ENCODE peak calls at places on chromosomes 7 and 10, in six cellular contexts. One of them, this sample, is unnamed.
A peak's percentile ranks its signal among the peaks of the same experiment; 100 is the strongest.

GRCh38 chr7:107810626-107811025 is 7.6 kb upstream of the SLC26A3 start:
- DNase-seq in A549: no peak
- DNase-seq in HepG2: no peak
- DNase-seq in K562: no peak
- DNase-seq in GM12878: no peak
- DNase-seq in endothelial cell of umbilical vein: no peak
- DNase-seq in this sample: no peak

GRCh38 chr7:39465055-39465929 is 100.9 kb upstream of the YAE1 start:
- DNase-seq in A549: peak; percentile 79
- DNase-seq in HepG2: peak; percentile 62
- DNase-seq in K562: peak; percentile 56
- DNase-seq in GM12878: peak; percentile 17
- DNase-seq in endothelial cell of umbilical vein: peak; percentile 26
- DNase-seq in this sample: peak; percentile 63

GRCh38 chr10:30502266-30503058 is 68.5 kb downstream of the MAP3K8 start:
- DNase-seq in A549: no peak
- DNase-seq in HepG2: no peak
- DNase-seq in K562: peak; percentile 64
- DNase-seq in GM12878: no peak
- DNase-seq in endothelial cell of umbilical vein: no peak
- DNase-seq in this sample: peak; percentile 75

GRCh38 chr10:122263971-122264370 is 7.1 kb upstream of the BTBD16 start:
- DNase-seq in A549: peak; percentile 24
- DNase-seq in HepG2: peak; percentile 69
- DNase-seq in K562: no peak
- DNase-seq in GM12878: no peak
- DNase-seq in endothelial cell of umbilical vein: no peak
- DNase-seq in this sample: no peak

GRCh38 chr10:48390933-48391845 is 84.7 kb downstream of the MAPK8 start:
- DNase-seq in A549: no peak
- DNase-seq in HepG2: no peak
- DNase-seq in K562: no peak
- DNase-seq in GM12878: peak; percentile 24
- DNase-seq in endothelial cell of umbilical vein: peak; percentile 91
- DNase-seq in this sample: no peak

GRCh38 chr7:41003031-41003925 is 699.6 kb downstream of the INHBA start:
- DNase-seq in A549: peak; percentile 49
- DNase-seq in HepG2: peak; percentile 28
- DNase-seq in K562: peak; percentile 41
- DNase-seq in GM12878: peak; percentile 3
- DNase-seq in endothelial cell of umbilical vein: peak; percentile 80
- DNase-seq in this sample: peak; percentile 73

GRCh38 chr7:100686822-100687211 is 7.2 kb downstream of the GIGYF1 start:
- DNase-seq in A549: no peak
- DNase-seq in HepG2: no peak
- DNase-seq in K562: no peak
- DNase-seq in GM12878: no peak
- DNase-seq in endothelial cell of umbilical vein: no peak
- DNase-seq in this sample: no peak

GRCh38 chr7:5525271-5526189 is 101.9 kb upstream of the TNRC18 start:
- DNase-seq in A549: peak; percentile 74
- DNase-seq in HepG2: peak; percentile 39
- DNase-seq in K562: no peak
- DNase-seq in GM12878: peak; percentile 63
- DNase-seq in endothelial cell of umbilical vein: peak; percentile 29
- DNase-seq in this sample: peak; percentile 69

GRCh38 chr10:3277566-3277965 is 105.0 kb upstream of the PITRM1 start:
- DNase-seq in A549: no peak
- DNase-seq in HepG2: no peak
- DNase-seq in K562: no peak
- DNase-seq in GM12878: no peak
- DNase-seq in endothelial cell of umbilical vein: no peak
- DNase-seq in this sample: no peak

GRCh38 chr7:33062023-33062781 is at the start of gene NT5C3A:
- DNase-seq in A549: no peak
- DNase-seq in HepG2: no peak
- DNase-seq in K562: peak; percentile 58
- DNase-seq in GM12878: no peak
- DNase-seq in endothelial cell of umbilical vein: peak; percentile 48
- DNase-seq in this sample: peak; percentile 70

GRCh38 chr7:55963584-55964168 is 709 bp upstream of the NIPSNAP2 start:
- DNase-seq in A549: no peak
- DNase-seq in HepG2: no peak
- DNase-seq in K562: no peak
- DNase-seq in GM12878: no peak
- DNase-seq in endothelial cell of umbilical vein: no peak
- DNase-seq in this sample: no peak

GRCh38 chr7:13447637-13448036 is 541.8 kb downstream of the ETV1 start:
- DNase-seq in A549: no peak
- DNase-seq in HepG2: no peak
- DNase-seq in K562: no peak
- DNase-seq in GM12878: no peak
- DNase-seq in endothelial cell of umbilical vein: no peak
- DNase-seq in this sample: no peak

GRCh38 chr7:28037220-28038010 is 143.2 kb downstream of the JAZF1 start:
- DNase-seq in A549: peak; percentile 95
- DNase-seq in HepG2: peak; percentile 56
- DNase-seq in K562: peak; percentile 50
- DNase-seq in GM12878: peak; percentile 55
- DNase-seq in endothelial cell of umbilical vein: peak; percentile 95
- DNase-seq in this sample: peak; percentile 88

GRCh38 chr7:4791738-4792536 is 16.5 kb downstream of the AP5Z1 start:
- DNase-seq in A549: peak; percentile 64
- DNase-seq in HepG2: peak; percentile 23
- DNase-seq in K562: peak; percentile 89
- DNase-seq in GM12878: no peak
- DNase-seq in endothelial cell of umbilical vein: peak; percentile 51
- DNase-seq in this sample: peak; percentile 50

GRCh38 chr7:6652446-6653011 is 15.4 kb downstream of the ZNF316 start:
- DNase-seq in A549: no peak
- DNase-seq in HepG2: no peak
- DNase-seq in K562: peak; percentile 21
- DNase-seq in GM12878: no peak
- DNase-seq in endothelial cell of umbilical vein: no peak
- DNase-seq in this sample: no peak

GRCh38 chr10:108684431-108684830 is 1238.9 kb downstream of the XPNPEP1 start:
- DNase-seq in A549: no peak
- DNase-seq in HepG2: no peak
- DNase-seq in K562: no peak
- DNase-seq in GM12878: no peak
- DNase-seq in endothelial cell of umbilical vein: no peak
- DNase-seq in this sample: no peak

GRCh38 chr10:18100664-18101063 is 39.6 kb upstream of the CACNB2 start:
- DNase-seq in A549: no peak
- DNase-seq in HepG2: no peak
- DNase-seq in K562: no peak
- DNase-seq in GM12878: no peak
- DNase-seq in endothelial cell of umbilical vein: no peak
- DNase-seq in this sample: peak; percentile 52

GRCh38 chr10:126063353-126063791 is 167.0 kb downstream of the FANK1 start:
- DNase-seq in A549: peak; percentile 28
- DNase-seq in HepG2: no peak
- DNase-seq in K562: no peak
- DNase-seq in GM12878: no peak
- DNase-seq in endothelial cell of umbilical vein: no peak
- DNase-seq in this sample: no peak

GRCh38 chr7:52163311-52163710 is 846.7 kb upstream of the COBL start:
- DNase-seq in A549: no peak
- DNase-seq in HepG2: no peak
- DNase-seq in K562: no peak
- DNase-seq in GM12878: no peak
- DNase-seq in endothelial cell of umbilical vein: no peak
- DNase-seq in this sample: no peak

DNA sequence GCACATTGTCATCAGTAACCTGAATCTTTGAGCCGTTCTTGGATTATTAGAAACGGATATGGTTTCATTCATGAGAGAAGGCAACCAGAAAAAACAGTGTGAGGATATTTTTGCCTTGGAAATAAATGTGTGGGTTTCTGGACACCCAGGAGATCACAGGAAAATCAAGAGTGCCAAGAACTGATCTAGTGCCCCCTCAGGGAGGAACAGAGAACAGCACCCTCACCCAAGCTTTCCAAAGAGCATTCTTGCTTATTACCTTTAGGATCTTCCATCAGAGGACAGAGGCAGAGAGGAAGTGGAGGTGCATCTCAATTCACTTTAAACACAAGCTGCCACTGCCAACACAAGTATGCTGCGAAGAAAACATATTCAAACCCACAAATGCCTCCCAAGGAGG is 851.5 kb upstream of the COBL start:
- DNase-seq in A549: peak; percentile 13
- DNase-seq in HepG2: peak; percentile 11
- DNase-seq in K562: peak; percentile 8
- DNase-seq in GM12878: no peak
- DNase-seq in endothelial cell of umbilical vein: no peak
- DNase-seq in this sample: peak; percentile 22
- TF ChIP-seq MAX in A549: no peak
- TF ChIP-seq MAX in HepG2: no peak
- TF ChIP-seq MAX in K562: no peak
- TF ChIP-seq MAX in GM12878: no peak
- TF ChIP-seq MAX in endothelial cell of umbilical vein: no peak
- TF ChIP-seq MAX in this sample: no peak

GRCh38 chr7:133705596-133705995 is 421.5 kb upstream of the LRGUK start:
- DNase-seq in A549: peak; percentile 86
- DNase-seq in HepG2: no peak
- DNase-seq in K562: no peak
- DNase-seq in GM12878: no peak
- DNase-seq in endothelial cell of umbilical vein: no peak
- DNase-seq in this sample: peak; percentile 55

GRCh38 chr7:133704436-133704835 is 422.7 kb upstream of the LRGUK start:
- DNase-seq in A549: no peak
- DNase-seq in HepG2: no peak
- DNase-seq in K562: no peak
- DNase-seq in GM12878: no peak
- DNase-seq in endothelial cell of umbilical vein: no peak
- DNase-seq in this sample: no peak

GRCh38 chr7:133702903-133703302 is 424.2 kb upstream of the LRGUK start:
- DNase-seq in A549: no peak
- DNase-seq in HepG2: no peak
- DNase-seq in K562: no peak
- DNase-seq in GM12878: no peak
- DNase-seq in endothelial cell of umbilical vein: no peak
- DNase-seq in this sample: no peak

GRCh38 chr7:133702078-133702477 is 425.1 kb upstream of the LRGUK start:
- DNase-seq in A549: no peak
- DNase-seq in HepG2: no peak
- DNase-seq in K562: no peak
- DNase-seq in GM12878: no peak
- DNase-seq in endothelial cell of umbilical vein: no peak
- DNase-seq in this sample: no peak

DNA sequence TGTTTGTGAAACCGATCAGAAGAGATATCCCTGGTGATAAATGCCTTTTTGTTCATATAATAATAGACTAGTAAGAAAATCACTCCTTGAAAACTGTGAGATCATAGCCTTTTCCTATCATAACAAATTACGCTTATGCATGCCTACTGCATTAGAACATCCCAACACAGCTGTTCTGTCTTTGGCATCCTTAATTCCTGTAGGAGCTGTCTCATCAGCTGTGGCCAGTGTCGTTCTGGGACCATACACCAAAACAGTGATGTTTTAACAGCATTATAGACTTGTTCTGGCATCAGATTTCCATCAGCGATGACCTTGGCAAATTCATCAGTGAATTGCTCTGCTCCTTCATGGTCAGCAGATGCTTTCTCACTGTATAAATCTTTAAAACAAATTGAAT is 423.6 kb upstream of the LRGUK start:
- DNase-seq in A549: no peak
- DNase-seq in HepG2: no peak
- DNase-seq in K562: no peak
- DNase-seq in GM12878: no peak
- DNase-seq in endothelial cell of umbilical vein: no peak
- DNase-seq in this sample: no peak
- TF ChIP-seq MYC in A549: no peak
- TF ChIP-seq MYC in HepG2: no peak
- TF ChIP-seq MYC in K562: no peak
- TF ChIP-seq MYC in GM12878: no peak
- TF ChIP-seq MYC in endothelial cell of umbilical vein: no peak
- TF ChIP-seq MYC in this sample: no peak

GRCh38 chr10:6035101-6035834 is 26.9 kb downstream of the IL2RA start:
- DNase-seq in A549: no peak
- DNase-seq in HepG2: no peak
- DNase-seq in K562: no peak
- DNase-seq in GM12878: no peak
- DNase-seq in endothelial cell of umbilical vein: no peak
- DNase-seq in this sample: no peak
- TF ChIP-seq MAX in A549: no peak
- TF ChIP-seq MAX in HepG2: no peak
- TF ChIP-seq MAX in K562: no peak
- TF ChIP-seq MAX in GM12878: no peak
- TF ChIP-seq MAX in endothelial cell of umbilical vein: no peak
- TF ChIP-seq MAX in this sample: no peak

GRCh38 chr10:69457771-69458237 is 6.5 kb downstream of the TSPAN15 start:
- DNase-seq in A549: no peak
- DNase-seq in HepG2: no peak
- DNase-seq in K562: no peak
- DNase-seq in GM12878: no peak
- DNase-seq in endothelial cell of umbilical vein: no peak
- DNase-seq in this sample: no peak

GRCh38 chr10:69455009-69455763 is 3.9 kb downstream of the TSPAN15 start:
- DNase-seq in A549: no peak
- DNase-seq in HepG2: no peak
- DNase-seq in K562: no peak
- DNase-seq in GM12878: no peak
- DNase-seq in endothelial cell of umbilical vein: no peak
- DNase-seq in this sample: no peak

GRCh38 chr10:69458426-69459100 is 7.3 kb downstream of the TSPAN15 start:
- DNase-seq in A549: no peak
- DNase-seq in HepG2: no peak
- DNase-seq in K562: no peak
- DNase-seq in GM12878: no peak
- DNase-seq in endothelial cell of umbilical vein: no peak
- DNase-seq in this sample: no peak

GRCh38 chr10:69459101-69459805 is 8.0 kb downstream of the TSPAN15 start:
- DNase-seq in A549: no peak
- DNase-seq in HepG2: no peak
- DNase-seq in K562: no peak
- DNase-seq in GM12878: no peak
- DNase-seq in endothelial cell of umbilical vein: no peak
- DNase-seq in this sample: no peak

DNA sequence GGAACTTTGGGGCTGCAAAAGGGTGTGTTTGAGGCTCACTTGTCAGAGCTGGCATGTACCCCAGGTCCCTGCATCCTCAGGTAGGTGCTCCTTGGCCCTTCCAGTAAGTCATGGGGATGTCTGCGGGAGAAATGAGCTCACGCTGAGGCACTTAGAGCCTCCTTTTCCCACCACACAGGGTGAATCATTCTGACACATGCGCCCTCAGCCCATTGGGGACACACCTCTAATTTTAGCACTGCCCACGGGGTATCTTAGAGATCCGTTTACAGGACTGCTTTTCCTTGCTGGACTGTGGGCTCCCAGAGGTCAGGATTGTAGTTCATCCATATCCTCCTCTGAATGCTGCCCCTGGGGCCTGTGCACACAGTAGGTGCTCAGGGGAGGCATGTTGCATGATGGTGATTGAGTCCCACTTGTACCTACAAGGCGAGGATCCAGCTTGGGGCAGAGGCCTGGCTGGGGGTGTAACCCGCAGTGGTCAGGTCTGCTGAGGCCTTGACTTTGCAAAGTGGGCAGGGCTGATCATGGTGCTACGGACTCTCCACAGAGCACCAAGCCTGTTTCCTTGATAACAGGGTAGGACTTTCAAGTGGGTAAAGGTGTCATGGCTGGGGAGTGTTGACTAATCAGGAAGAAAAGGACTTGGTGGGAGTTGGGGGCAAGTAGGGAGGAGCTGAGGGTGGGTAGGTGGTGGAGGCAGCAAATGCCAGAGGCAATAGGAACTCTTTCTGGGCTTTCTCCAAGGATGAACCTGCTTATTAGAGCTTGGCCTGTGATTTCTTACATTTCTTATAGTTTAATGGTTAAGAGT is 5.8 kb downstream of the TSPAN15 start:
- DNase-seq in A549: no peak
- DNase-seq in HepG2: no peak
- DNase-seq in K562: no peak
- DNase-seq in GM12878: no peak
- DNase-seq in endothelial cell of umbilical vein: no peak
- DNase-seq in this sample: no peak
- TF ChIP-seq MYC in A549: no peak
- TF ChIP-seq MYC in HepG2: no peak
- TF ChIP-seq MYC in K562: no peak
- TF ChIP-seq MYC in GM12878: no peak
- TF ChIP-seq MYC in endothelial cell of umbilical vein: no peak
- TF ChIP-seq MYC in this sample: no peak